ENCODE peak calls at places on chromosomes 2 and 18, in four cellular contexts. O is tibial artery, P is uterus, J is lung. F is an unnamed sample.
A peak's percentile ranks its signal among the peaks of the same experiment; 100 is the strongest.

GRCh38 chr2:160742679-160743078 is 249.1 kb upstream of the RBMS1 start:
- DNase-seq in O (peak; percentile 38), P (no peak), J (no peak), F (no peak)

GRCh38 chr2:205925373-205926337 is 160.3 kb downstream of the INO80D start:
- DNase-seq in O (peak; percentile 55), P (peak; percentile 77), J (peak; percentile 79), F (no peak)

GRCh38 chr18:21391074-21391673 is 149.1 kb downstream of the GREB1L start:
- DNase-seq in O (no peak), P (no peak), J (no peak), F (no peak)

GRCh38 chr2:127897531-127898187 is 11.9 kb upstream of the AMMECR1L start:
- DNase-seq in O (no peak), P (no peak), J (no peak), F (no peak)

GRCh38 chr2:66436546-66436945 is 1.6 kb downstream of the MEIS1 start:
- DNase-seq in O (no peak), P (no peak), J (no peak), F (no peak)

GRCh38 chr2:12032421-12032820 is 286.0 kb downstream of the LPIN1 start:
- DNase-seq in O (no peak), P (no peak), J (no peak), F (no peak)

GRCh38 chr2:64862001-64862397 is 127.2 kb upstream of the SLC1A4 start:
- DNase-seq in O (peak; percentile 16), P (no peak), J (no peak), F (no peak)

GRCh38 chr2:147440694-147441093 is 404.1 kb upstream of the ACVR2A start:
- DNase-seq in O (no peak), P (no peak), J (no peak), F (no peak)

GRCh38 chr2:66462196-66462825 is 27.4 kb downstream of the MEIS1 start:
- DNase-seq in O (no peak), P (no peak), J (no peak), F (no peak)

GRCh38 chr2:38551746-38552145 is 51.0 kb downstream of the HNRNPLL start:
- DNase-seq in O (no peak), P (no peak), J (no peak), F (no peak)

GRCh38 chr18:24075731-24076130 is 61.2 kb downstream of the TTC39C start:
- DNase-seq in O (no peak), P (no peak), J (no peak), F (no peak)

GRCh38 chr2:233258211-233258610 is 6.7 kb downstream of the ATG16L1 start:
- DNase-seq in O (no peak), P (no peak), J (no peak), F (no peak)

GRCh38 chr2:26274058-26274613 is 29.4 kb downstream of the HADHB start:
- DNase-seq in O (peak; percentile 78), P (peak; percentile 74), J (peak; percentile 81), F (peak; percentile 18)

GRCh38 chr2:181904022-181904632 is 12.6 kb downstream of the ITPRID2 start:
- DNase-seq in O (no peak), P (no peak), J (no peak), F (no peak)

GRCh38 chr2:173750332-173750731 is 214.8 kb downstream of the SP3 start:
- DNase-seq in O (no peak), P (no peak), J (no peak), F (no peak)

GRCh38 chr2:221767106-221767878 is 195.2 kb upstream of the EPHA4 start:
- DNase-seq in O (no peak), P (no peak), J (no peak), F (no peak)

GRCh38 chr2:79855264-79856006 is 342.6 kb downstream of the CTNNA2 start:
- DNase-seq in O (no peak), P (no peak), J (no peak), F (no peak)

GRCh38 chr2:182761903-182762302 is 45.8 kb downstream of the DNAJC10 start:
- DNase-seq in O (peak; percentile 39), P (peak; percentile 37), J (no peak), F (no peak)

GRCh38 chr2:231854616-231855125 is 68.4 kb downstream of the COPS7B start:
- DNase-seq in O (no peak), P (no peak), J (no peak), F (no peak)

GRCh38 chr18:58407649-58408407 is 221.1 kb downstream of the ALPK2 start:
- DNase-seq in O (no peak), P (no peak), J (no peak), F (peak; percentile 35)

GRCh38 chr18:12291690-12292089 is 16.4 kb upstream of the TUBB6 start:
- DNase-seq in O (no peak), P (no peak), J (no peak), F (no peak)

GRCh38 chr2:149561309-149561926 is 26.2 kb downstream of the MMADHC start:
- DNase-seq in O (no peak), P (peak; percentile 17), J (no peak), F (no peak)

GRCh38 chr2:101063753-101064502 is 61.8 kb downstream of the RPL31 start:
- DNase-seq in O (no peak), P (no peak), J (no peak), F (no peak)

GRCh38 chr2:56239437-56239836 is 55.6 kb downstream of the CCDC85A start:
- DNase-seq in O (no peak), P (no peak), J (no peak), F (no peak)

GRCh38 chr18:37426536-37427080 is 139.0 kb downstream of the CELF4 start:
- DNase-seq in O (no peak), P (no peak), J (no peak), F (no peak)

GRCh38 chr2:162297925-162298552 is 20.4 kb downstream of the IFIH1 start:
- DNase-seq in O (peak; percentile 68), P (peak; percentile 87), J (peak; percentile 66), F (no peak)

GRCh38 chr18:6219116-6219717 is 195.5 kb downstream of the L3MBTL4 start:
- DNase-seq in O (no peak), P (no peak), J (no peak), F (no peak)

GRCh38 chr2:172985139-172985874 is 90.3 kb upstream of the MAP3K20 start:
- DNase-seq in O (no peak), P (no peak), J (peak; percentile 61), F (no peak)

GRCh38 chr2:47607315-47608061 is 175.5 kb upstream of the MSH6 start:
- DNase-seq in O (no peak), P (no peak), J (no peak), F (no peak)

GRCh38 chr2:170711196-170711773 is 3.9 kb upstream of the SP5 start:
- DNase-seq in O (no peak), P (no peak), J (no peak), F (no peak)

GRCh38 chr2:9149726-9150567 is 56.7 kb upstream of the ASAP2 start:
- DNase-seq in O (no peak), P (no peak), J (no peak), F (no peak)

GRCh38 chr2:178403671-178404379 is 47.1 kb downstream of the PRKRA start:
- DNase-seq in O (no peak), P (no peak), J (no peak), F (no peak)

GRCh38 chr2:240432820-240433801 is 2.4 kb upstream of the GPC1 start:
- DNase-seq in O (peak; percentile 16), P (peak; percentile 15), J (no peak), F (peak; percentile 8)

GRCh38 chr2:119575439-119575838 is 31.2 kb downstream of the CFAP221 start:
- DNase-seq in O (no peak), P (no peak), J (no peak), F (no peak)

DNA sequence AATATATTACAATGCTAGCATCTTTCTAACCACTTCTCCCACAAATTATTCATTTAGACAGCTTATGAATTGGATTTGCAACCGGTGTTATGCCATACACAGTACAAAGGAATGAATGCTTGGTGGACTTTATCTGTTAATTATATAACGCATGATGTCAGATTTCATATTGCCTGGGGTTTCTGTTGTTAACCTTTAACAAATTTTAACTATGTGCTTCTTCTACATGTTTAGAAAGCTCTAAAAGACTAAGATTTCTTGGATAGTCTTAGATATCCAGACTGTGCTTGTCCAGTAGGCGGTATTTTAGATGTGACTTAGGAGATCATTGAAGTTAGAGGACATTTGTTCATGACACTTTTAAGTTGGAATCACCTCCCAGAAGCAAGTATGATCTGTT is 976.3 kb downstream of the TMEM182 start:
- DNase-seq in O (no peak), P (no peak), J (no peak), F (no peak)
- H3K4me1 ChIP-seq in O (no peaks in the 10 kb centered on the region), P (no peaks in the 10 kb centered on the region), J (no peaks in the 10 kb centered on the region), F (no peaks in the 10 kb centered on the region)

DNA sequence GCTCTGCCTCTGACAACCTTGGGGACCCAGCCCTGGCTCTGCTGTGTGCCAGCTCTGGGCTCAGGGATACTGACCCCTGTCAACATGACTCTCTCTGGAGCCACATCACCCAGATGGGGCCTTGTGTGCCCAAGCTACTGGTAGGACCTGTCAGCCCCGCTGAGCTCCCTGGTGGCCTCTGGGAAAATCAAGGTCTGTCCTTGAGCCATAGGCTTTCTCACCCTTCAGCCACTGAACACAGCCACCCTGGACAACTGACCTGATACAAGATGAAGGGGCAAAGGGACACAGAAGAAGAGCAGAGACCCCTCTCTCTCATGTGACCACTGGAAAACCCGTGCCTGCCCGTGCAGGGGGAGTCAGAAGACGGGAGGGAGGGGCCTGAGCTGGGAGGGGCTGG is 7.8 kb downstream of the CCDC74A start:
- DNase-seq in O (no peak), P (no peak), J (peak; percentile 15), F (no peak)
- H3K27me3 ChIP-seq in O (no peaks in the 10 kb centered on the region), P (no peaks in the 10 kb centered on the region), J (no peaks in the 10 kb centered on the region), F (no peaks in the 10 kb centered on the region)

DNA sequence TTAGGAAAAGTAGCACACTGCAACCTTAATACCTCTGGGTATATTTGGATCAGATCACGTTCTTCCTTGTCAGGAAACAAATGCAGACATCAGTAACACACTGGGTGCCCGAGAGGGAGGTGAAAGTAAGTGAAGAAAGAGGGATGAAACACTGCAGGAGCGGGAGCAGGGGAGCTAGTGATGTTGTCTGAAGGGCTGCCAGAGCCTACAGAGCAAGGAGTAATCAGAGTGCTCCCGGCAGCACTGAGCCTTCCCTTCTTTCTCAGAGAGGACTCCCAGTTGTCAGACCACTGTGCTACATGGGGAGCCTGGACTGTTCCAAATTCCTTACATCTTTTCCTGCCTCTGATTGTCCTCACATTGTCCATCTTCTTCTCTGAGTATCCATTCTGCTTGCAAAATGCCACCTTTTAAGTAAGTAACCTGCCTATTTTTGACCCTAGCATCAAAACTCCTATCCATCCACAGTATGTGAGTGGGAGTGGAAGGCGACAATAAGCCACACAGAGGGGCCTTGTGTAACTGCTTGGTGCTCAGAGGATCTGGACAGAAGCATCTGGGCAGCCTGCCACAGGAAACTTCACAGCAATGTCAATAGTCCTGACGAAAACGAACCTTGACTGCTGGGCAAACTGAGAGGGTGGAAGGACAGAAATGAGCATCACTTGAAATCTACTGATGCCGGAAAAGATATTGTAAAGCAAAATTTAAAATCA is 10.8 kb upstream of the NAB1 start:
- DNase-seq in O (no peak), P (peak; percentile 21), J (no peak), F (no peak)
- H3K4me3 ChIP-seq in O (no peak overlapping the region), P (no peak overlapping the region), J (no peak overlapping the region), F (no peak overlapping the region)

DNA sequence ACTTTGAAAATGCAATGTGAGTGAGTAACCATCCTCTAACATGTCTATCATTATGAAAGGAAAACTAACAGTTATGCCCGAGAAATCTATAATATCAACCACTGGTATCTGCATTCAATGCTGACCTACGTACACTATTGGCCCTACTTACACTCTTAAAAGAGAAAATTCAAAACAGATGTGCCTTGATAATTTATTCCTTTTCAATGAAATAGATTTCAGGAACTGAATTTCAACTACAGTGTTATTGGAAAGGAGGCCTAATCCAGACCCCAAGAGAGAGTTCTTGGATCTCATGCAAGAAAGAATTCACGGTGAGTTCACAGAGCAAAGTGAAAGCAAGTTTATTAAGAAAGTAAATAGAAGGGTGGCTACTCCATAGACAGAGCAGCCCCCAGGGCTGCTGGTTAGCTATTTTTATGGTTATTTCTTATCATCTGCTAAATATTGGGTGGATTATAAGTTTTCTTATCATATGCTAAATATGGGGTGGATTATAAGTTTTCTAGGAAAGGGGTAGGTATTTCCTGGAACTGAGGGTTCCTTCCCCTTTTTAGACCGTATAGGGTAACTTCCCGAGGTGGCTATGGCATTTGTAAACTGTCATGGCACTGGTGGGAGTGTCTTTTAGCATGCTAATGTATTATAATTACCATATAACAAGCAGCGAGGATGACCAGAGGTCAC is 288.4 kb upstream of the SLC39A10 start:
- DNase-seq in O (no peak), P (no peak), J (no peak), F (no peak)
- H3K4me1 ChIP-seq in O (no peaks in the 10 kb centered on the region), P (no peaks in the 10 kb centered on the region), J (peaks cover 2% of the 10 kb centered on the region), F (no peaks in the 10 kb centered on the region)

F was measured in ascending aorta.